ENCODE peak calls at places on chromosomes 5 and 9, in eight cellular contexts. Q, W, N, S, K, X, G and H are unnamed samples.

GRCh38 chr5:21121213-21121612 is 1133.2 kb upstream of the CDH18 start:
- DNase-seq in Q (no peak), W (no peak), N (no peak), S (no peak), K (no peak), X (no peak), G (no peak), H (no peak)

GRCh38 chr5:94057655-94058054 is 316.3 kb upstream of the POU5F2 start:
- DNase-seq in Q (no peak), W (no peak), N (no peak), S (no peak), K (no peak), X (no peak), G (no peak), H (no peak)

GRCh38 chr9:116506685-116507084 is 180.4 kb upstream of the TRIM32 start:
- DNase-seq in Q (no peak), W (peak), N (no peak), S (no peak), K (no peak), X (no peak), G (no peak), H (no peak)

GRCh38 chr5:27906481-27906880 is 868.1 kb upstream of the CDH9 start:
- DNase-seq in Q (no peak), W (no peak), N (no peak), S (no peak), K (no peak), X (no peak), G (no peak), H (no peak)

GRCh38 chr5:123113136-123113535 is 24.1 kb downstream of the PRDM6 start:
- DNase-seq in Q (no peak), W (no peak), N (no peak), S (no peak), K (no peak), X (no peak), G (no peak), H (no peak)

GRCh38 chr5:59745422-59745863 is 148.1 kb downstream of the PDE4D start:
- DNase-seq in Q (peak), W (peak), N (peak), S (no peak), K (peak), X (no peak), G (no peak), H (peak)

GRCh38 chr9:32854271-32854670 is 70.9 kb downstream of the TMEM215 start:
- DNase-seq in Q (no peak), W (no peak), N (no peak), S (no peak), K (no peak), X (no peak), G (no peak), H (no peak)

GRCh38 chr9:22103650-22104575 is 94.8 kb upstream of the CDKN2B start:
- DNase-seq in Q (no peak), W (peak), N (peak), S (no peak), K (peak), X (no peak), G (no peak), H (no peak)

GRCh38 chr9:75889977-75890540 is 414 bp upstream of the PCSK5 start:
- DNase-seq in Q (peak), W (peak), N (peak), S (peak), K (peak), X (peak), G (no peak), H (no peak)

GRCh38 chr9:125739442-125739841 is 7.7 kb upstream of the PBX3 start:
- DNase-seq in Q (no peak), W (no peak), N (no peak), S (no peak), K (peak), X (no peak), G (no peak), H (no peak)

GRCh38 chr9:25353783-25354182 is 324.5 kb downstream of the TUSC1 start:
- DNase-seq in Q (no peak), W (no peak), N (peak), S (no peak), K (no peak), X (no peak), G (no peak), H (no peak)

GRCh38 chr5:133460172-133460758 is 152.1 kb downstream of the FSTL4 start:
- DNase-seq in Q (no peak), W (peak), N (no peak), S (peak), K (no peak), X (peak), G (no peak), H (no peak)

GRCh38 chr9:2771101-2771500 is 53.8 kb downstream of the KCNV2 start:
- DNase-seq in Q (no peak), W (peak), N (no peak), S (no peak), K (no peak), X (no peak), G (no peak), H (no peak)

DNA sequence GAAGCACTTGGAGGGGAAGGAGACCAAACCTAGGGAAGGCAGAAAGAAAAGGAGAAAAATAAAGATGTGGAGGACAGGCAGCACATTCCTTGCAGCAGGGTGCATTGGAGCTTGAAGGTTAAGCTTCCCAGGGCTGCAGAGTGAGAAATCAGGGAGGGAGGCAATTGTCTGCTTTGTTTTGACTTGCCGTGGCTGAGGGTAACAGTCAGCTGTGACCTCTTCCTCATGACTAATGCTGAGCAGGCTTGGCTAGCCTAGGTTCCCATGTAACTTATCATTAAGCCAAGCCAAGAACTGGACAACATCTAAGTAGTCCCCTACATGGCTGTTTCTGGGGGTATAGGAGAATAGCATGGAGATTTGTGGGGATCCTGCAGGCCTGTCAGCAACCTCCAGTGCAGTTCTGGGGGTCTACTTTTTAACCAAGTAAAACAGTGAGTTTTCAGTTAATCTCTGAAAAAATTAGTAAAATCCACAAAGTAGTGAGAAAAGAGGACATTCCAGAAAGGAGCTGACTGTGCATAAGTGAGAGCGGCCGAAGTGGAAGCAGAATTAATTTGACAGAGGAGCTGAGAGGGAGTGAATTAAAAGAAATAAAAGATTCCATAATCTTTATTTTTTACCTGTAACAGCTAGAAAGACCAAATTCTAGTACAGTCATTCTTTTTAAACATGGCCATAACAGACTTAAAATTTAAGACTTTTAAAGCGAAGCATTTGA is 149.0 kb downstream of the SGCD start:
- DNase-seq in Q (peak), W (peak), N (peak), S (peak), K (peak), X (no peak), G (no peak), H (peak)
- TF ChIP-seq CTCF in Q (no peak), W (no peak), N (peak), S (no peak), K (no peak), X (no peak), G (peak), H (peak)

DNA sequence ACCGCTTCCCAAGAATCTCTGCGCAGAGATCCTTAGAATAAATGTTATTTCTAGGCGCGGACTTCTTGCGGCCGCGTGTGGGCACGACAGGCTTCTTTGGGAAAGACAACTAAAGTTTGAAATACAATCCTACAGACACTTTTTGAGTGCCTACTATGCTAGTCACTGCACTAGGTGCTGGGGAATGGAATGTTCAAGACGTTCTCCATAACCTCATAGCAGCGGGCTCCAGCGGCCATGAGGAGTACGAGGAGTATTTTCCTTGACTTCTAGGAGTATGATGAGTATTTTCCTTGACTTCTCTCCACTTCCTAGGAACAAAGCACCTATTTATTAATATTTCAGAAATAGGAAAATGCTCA is 636 bp upstream of the PWWP2A start:
- DNase-seq in Q (no peak), W (no peak), N (no peak), S (no peak), K (no peak), X (no peak), G (no peak), H (no peak)
- TF ChIP-seq CTCF in Q (peak), W (no peak), N (peak), S (peak), K (peak), X (peak), G (peak), H (peak)

GRCh38 chr9:105043370-105043936 is 115.5 kb upstream of the ABCA1 start:
- DNase-seq in Q (no peak), W (no peak), N (no peak), S (no peak), K (no peak), X (no peak), G (no peak), H (no peak)

GRCh38 chr9:105040462-105040861 is 112.5 kb upstream of the ABCA1 start:
- DNase-seq in Q (no peak), W (no peak), N (no peak), S (no peak), K (no peak), X (no peak), G (no peak), H (no peak)

GRCh38 chr9:105038057-105038456 is 110.1 kb upstream of the ABCA1 start:
- DNase-seq in Q (no peak), W (no peak), N (no peak), S (no peak), K (no peak), X (no peak), G (no peak), H (no peak)

GRCh38 chr9:105037139-105037538 is 109.2 kb upstream of the ABCA1 start:
- DNase-seq in Q (no peak), W (no peak), N (no peak), S (no peak), K (no peak), X (no peak), G (no peak), H (no peak)

GRCh38 chr9:105039180-105039799 is 111.3 kb upstream of the ABCA1 start:
- DNase-seq in Q (no peak), W (no peak), N (no peak), S (no peak), K (no peak), X (no peak), G (no peak), H (no peak)
- TF ChIP-seq CTCF in Q (no peak), W (no peak), N (no peak), S (no peak), K (no peak), X (no peak), G (no peak), H (no peak)

GRCh38 chr5:74127377-74128338 is 501.7 kb downstream of the ARHGEF28 start:
- DNase-seq in Q (no peak), W (peak), N (peak), S (no peak), K (peak), X (no peak), G (no peak), H (no peak)
- TF ChIP-seq CTCF in Q (no peak), W (peak), N (peak), S (no peak), K (peak), X (peak), G (peak), H (peak)

GRCh38 chr5:95842955-95843544 is 20.5 kb upstream of the GLRX start:
- DNase-seq in Q (peak), W (peak), N (peak), S (no peak), K (peak), X (no peak), G (peak), H (no peak)
- TF ChIP-seq CTCF in Q (peak), W (peak), N (peak), S (no peak), K (peak), X (no peak), G (no peak), H (no peak)

GRCh38 chr5:131263648-131264452 is at the start of gene CDC42SE2:
- DNase-seq in Q (peak), W (peak), N (peak), S (peak), K (peak), X (peak), G (peak), H (peak)
- TF ChIP-seq CTCF in Q (no peak), W (no peak), N (no peak), S (no peak), K (no peak), X (peak), G (no peak), H (no peak)

GRCh38 chr9:89919171-89919681 is 314.4 kb downstream of the GADD45G start:
- DNase-seq in Q (peak), W (peak), N (no peak), S (no peak), K (no peak), X (no peak), G (peak), H (no peak)
- TF ChIP-seq CTCF in Q (peak), W (no peak), N (no peak), S (no peak), K (no peak), X (no peak), G (no peak), H (no peak)

DNA sequence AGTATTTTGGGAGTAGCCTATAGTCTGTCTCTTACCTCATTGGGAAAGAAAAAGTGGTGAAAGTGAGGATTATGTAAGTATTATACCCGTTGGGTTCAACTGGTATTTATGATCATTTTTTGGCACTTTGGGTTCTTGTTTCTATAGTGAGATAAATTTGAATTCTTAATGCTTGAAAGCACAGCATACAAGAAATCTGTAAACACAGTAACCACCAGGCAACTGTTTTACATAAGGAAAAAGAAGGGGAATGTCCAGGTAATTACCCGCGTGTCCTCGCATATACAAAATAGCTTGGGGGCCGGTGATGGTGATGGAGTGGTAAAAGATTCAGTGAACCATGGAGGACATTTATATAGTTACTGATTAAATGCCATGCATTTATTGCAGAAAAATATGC is 60.5 kb downstream of the BASP1 start:
- DNase-seq in Q (no peak), W (no peak), N (no peak), S (no peak), K (no peak), X (no peak), G (no peak), H (no peak)
- TF ChIP-seq CTCF in Q (no peak), W (no peak), N (no peak), S (no peak), K (no peak), X (no peak), G (no peak), H (no peak)

GRCh38 chr9:72333758-72334157 is 31.2 kb downstream of the ZFAND5 start:
- DNase-seq in Q (no peak), W (no peak), N (no peak), S (no peak), K (no peak), X (no peak), G (no peak), H (no peak)
- TF ChIP-seq CTCF in Q (no peak), W (no peak), N (peak), S (no peak), K (peak), X (no peak), G (no peak), H (no peak)